ENCODE peak calls at places on chromosome 19, in six cellular contexts. One of them, this sample, is unnamed.

GRCh38 chr19:7912697-7913564 is 1.7 kb upstream of the TGFBR3L start:
- DNase-seq in PC-3: no peak
- DNase-seq in neural progenitor cell: no peak
- DNase-seq in GM23248: no peak
- DNase-seq in SK-N-SH: no peak
- DNase-seq in OCI-LY7: no peak
- DNase-seq in this sample: no peak

GRCh38 chr19:45256836-45257235 is 5.8 kb downstream of the MARK4 start:
- DNase-seq in OCI-LY7: no peak
- DNase-seq in SK-N-SH: no peak
- DNase-seq in PC-3: no peak
- DNase-seq in GM23248: no peak
- DNase-seq in neural progenitor cell: no peak
- DNase-seq in this sample: no peak

GRCh38 chr19:13640611-13641010 is 123.7 kb upstream of the MRI1 start:
- DNase-seq in PC-3: no peak
- DNase-seq in SK-N-SH: no peak
- DNase-seq in GM23248: no peak
- DNase-seq in neural progenitor cell: no peak
- DNase-seq in OCI-LY7: no peak
- DNase-seq in this sample: no peak

GRCh38 chr19:54952591-54953344 is 5.4 kb upstream of the NLRP7 start:
- DNase-seq in neural progenitor cell: peak; percentile 58
- DNase-seq in GM23248: peak; percentile 54
- DNase-seq in OCI-LY7: no peak
- DNase-seq in PC-3: peak; percentile 49
- DNase-seq in SK-N-SH: no peak
- DNase-seq in this sample: peak; percentile 15

GRCh38 chr19:41801682-41802317 is 5.4 kb downstream of the CEACAM3 start:
- DNase-seq in OCI-LY7: no peak
- DNase-seq in SK-N-SH: no peak
- DNase-seq in PC-3: peak; percentile 49
- DNase-seq in GM23248: no peak
- DNase-seq in neural progenitor cell: no peak
- DNase-seq in this sample: no peak

GRCh38 chr19:920051-920857 is 3.1 kb downstream of the KISS1R start:
- DNase-seq in GM23248: peak; percentile 55
- DNase-seq in OCI-LY7: no peak
- DNase-seq in neural progenitor cell: peak; percentile 46
- DNase-seq in SK-N-SH: no peak
- DNase-seq in PC-3: peak; percentile 38
- DNase-seq in this sample: peak; percentile 65

GRCh38 chr19:24046550-24046949 is 40.4 kb upstream of the ZNF254 start:
- DNase-seq in neural progenitor cell: no peak
- DNase-seq in OCI-LY7: no peak
- DNase-seq in SK-N-SH: no peak
- DNase-seq in PC-3: no peak
- DNase-seq in GM23248: no peak
- DNase-seq in this sample: no peak

GRCh38 chr19:604355-604754 is 14.7 kb downstream of the HCN2 start:
- DNase-seq in PC-3: no peak
- DNase-seq in SK-N-SH: peak; percentile 89
- DNase-seq in neural progenitor cell: no peak
- DNase-seq in GM23248: peak; percentile 30
- DNase-seq in OCI-LY7: peak; percentile 89
- DNase-seq in this sample: no peak

GRCh38 chr19:50173144-50173543 is 10.1 kb upstream of the IZUMO2 start:
- DNase-seq in OCI-LY7: no peak
- DNase-seq in GM23248: no peak
- DNase-seq in neural progenitor cell: no peak
- DNase-seq in SK-N-SH: no peak
- DNase-seq in PC-3: peak; percentile 40
- DNase-seq in this sample: no peak

GRCh38 chr19:18364826-18365528 is 21.0 kb upstream of the GDF15 start:
- DNase-seq in OCI-LY7: peak; percentile 26
- DNase-seq in GM23248: peak; percentile 92
- DNase-seq in neural progenitor cell: no peak
- DNase-seq in SK-N-SH: peak; percentile 86
- DNase-seq in PC-3: peak; percentile 87
- DNase-seq in this sample: peak; percentile 78
- TF ChIP-seq EZH2phosphoT487 in OCI-LY7: no peak
- TF ChIP-seq EZH2phosphoT487 in GM23248: no peak
- TF ChIP-seq EZH2phosphoT487 in neural progenitor cell: no peak
- TF ChIP-seq EZH2phosphoT487 in SK-N-SH: no peak
- TF ChIP-seq EZH2phosphoT487 in PC-3: no peak
- TF ChIP-seq EZH2phosphoT487 in this sample: no peak

DNA sequence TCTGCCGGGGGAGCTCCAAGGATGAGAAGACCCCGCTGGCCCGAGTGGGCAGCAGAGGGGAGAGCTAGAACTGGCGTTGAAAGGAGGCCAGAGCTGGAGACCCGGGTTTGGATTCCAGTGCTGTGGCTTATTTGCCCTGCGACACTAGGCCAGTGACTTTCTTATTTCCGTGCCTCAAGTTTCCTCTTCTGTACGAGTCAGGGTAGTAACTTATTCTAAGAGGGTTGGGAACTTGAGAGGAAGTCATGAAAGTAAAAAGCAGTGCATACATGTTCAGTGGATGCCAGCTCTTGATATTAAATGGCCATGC is 670 bp downstream of the FAM32A start:
- DNase-seq in neural progenitor cell: no peak
- DNase-seq in OCI-LY7: peak; percentile 70
- DNase-seq in GM23248: no peak
- DNase-seq in PC-3: peak; percentile 28
- DNase-seq in SK-N-SH: peak; percentile 75
- DNase-seq in this sample: no peak
- TF ChIP-seq EZH2phosphoT487 in neural progenitor cell: no peak
- TF ChIP-seq EZH2phosphoT487 in OCI-LY7: no peak
- TF ChIP-seq EZH2phosphoT487 in GM23248: no peak
- TF ChIP-seq EZH2phosphoT487 in PC-3: no peak
- TF ChIP-seq EZH2phosphoT487 in SK-N-SH: no peak
- TF ChIP-seq EZH2phosphoT487 in this sample: no peak

GRCh38 chr19:31528261-31528660 is 179.0 kb upstream of the TSHZ3 start:
- DNase-seq in GM23248: no peak
- DNase-seq in neural progenitor cell: no peak
- DNase-seq in SK-N-SH: no peak
- DNase-seq in OCI-LY7: no peak
- DNase-seq in PC-3: no peak
- DNase-seq in this sample: no peak
- TF ChIP-seq EZH2phosphoT487 in GM23248: no peak
- TF ChIP-seq EZH2phosphoT487 in neural progenitor cell: no peak
- TF ChIP-seq EZH2phosphoT487 in SK-N-SH: no peak
- TF ChIP-seq EZH2phosphoT487 in OCI-LY7: no peak
- TF ChIP-seq EZH2phosphoT487 in PC-3: no peak
- TF ChIP-seq EZH2phosphoT487 in this sample: no peak

GRCh38 chr19:5023128-5023571 is 54.2 kb downstream of the KDM4B start:
- DNase-seq in OCI-LY7: no peak
- DNase-seq in SK-N-SH: no peak
- DNase-seq in GM23248: peak; percentile 50
- DNase-seq in PC-3: no peak
- DNase-seq in neural progenitor cell: no peak
- DNase-seq in this sample: no peak
- TF ChIP-seq EZH2phosphoT487 in OCI-LY7: no peak
- TF ChIP-seq EZH2phosphoT487 in SK-N-SH: no peak
- TF ChIP-seq EZH2phosphoT487 in GM23248: no peak
- TF ChIP-seq EZH2phosphoT487 in PC-3: no peak
- TF ChIP-seq EZH2phosphoT487 in neural progenitor cell: no peak
- TF ChIP-seq EZH2phosphoT487 in this sample: no peak

GRCh38 chr19:4196587-4197148 is 14.2 kb downstream of the ANKRD24 start:
- DNase-seq in OCI-LY7: no peak
- DNase-seq in SK-N-SH: no peak
- DNase-seq in PC-3: no peak
- DNase-seq in GM23248: no peak
- DNase-seq in neural progenitor cell: no peak
- DNase-seq in this sample: peak; percentile 56

GRCh38 chr19:4196009-4196408 is 13.5 kb downstream of the ANKRD24 start:
- DNase-seq in SK-N-SH: no peak
- DNase-seq in GM23248: no peak
- DNase-seq in PC-3: no peak
- DNase-seq in neural progenitor cell: no peak
- DNase-seq in OCI-LY7: no peak
- DNase-seq in this sample: no peak

GRCh38 chr19:4197228-4197624 is 14.7 kb downstream of the ANKRD24 start:
- DNase-seq in PC-3: no peak
- DNase-seq in SK-N-SH: no peak
- DNase-seq in OCI-LY7: no peak
- DNase-seq in GM23248: no peak
- DNase-seq in neural progenitor cell: no peak
- DNase-seq in this sample: no peak

GRCh38 chr19:4191044-4191443 is 8.6 kb downstream of the ANKRD24 start:
- DNase-seq in PC-3: no peak
- DNase-seq in GM23248: no peak
- DNase-seq in neural progenitor cell: no peak
- DNase-seq in OCI-LY7: no peak
- DNase-seq in SK-N-SH: no peak
- DNase-seq in this sample: no peak

GRCh38 chr19:4194353-4194752 is 11.9 kb downstream of the ANKRD24 start:
- DNase-seq in neural progenitor cell: no peak
- DNase-seq in PC-3: no peak
- DNase-seq in GM23248: no peak
- DNase-seq in OCI-LY7: no peak
- DNase-seq in SK-N-SH: no peak
- DNase-seq in this sample: no peak
- TF ChIP-seq EZH2phosphoT487 in neural progenitor cell: no peak
- TF ChIP-seq EZH2phosphoT487 in PC-3: no peak
- TF ChIP-seq EZH2phosphoT487 in GM23248: no peak
- TF ChIP-seq EZH2phosphoT487 in OCI-LY7: no peak
- TF ChIP-seq EZH2phosphoT487 in SK-N-SH: no peak
- TF ChIP-seq EZH2phosphoT487 in this sample: no peak

GRCh38 chr19:33520844-33521479 is 629 bp downstream of the PEPD start:
- DNase-seq in SK-N-SH: no peak
- DNase-seq in PC-3: no peak
- DNase-seq in GM23248: no peak
- DNase-seq in neural progenitor cell: peak; percentile 16
- DNase-seq in OCI-LY7: no peak
- DNase-seq in this sample: peak; percentile 19

GRCh38 chr19:33521480-33522370 is at the start of gene PEPD:
- DNase-seq in OCI-LY7: peak; percentile 90
- DNase-seq in SK-N-SH: peak; percentile 100
- DNase-seq in GM23248: peak; percentile 96
- DNase-seq in PC-3: peak; percentile 79
- DNase-seq in neural progenitor cell: peak; percentile 97
- DNase-seq in this sample: peak; percentile 96

GRCh38 chr19:33522371-33522662 is 726 bp upstream of the PEPD start:
- DNase-seq in SK-N-SH: no peak
- DNase-seq in OCI-LY7: no peak
- DNase-seq in GM23248: no peak
- DNase-seq in PC-3: no peak
- DNase-seq in neural progenitor cell: no peak
- DNase-seq in this sample: no peak

GRCh38 chr19:33520048-33520643 is 1.4 kb downstream of the PEPD start:
- DNase-seq in SK-N-SH: no peak
- DNase-seq in PC-3: no peak
- DNase-seq in OCI-LY7: no peak
- DNase-seq in neural progenitor cell: no peak
- DNase-seq in GM23248: no peak
- DNase-seq in this sample: no peak

GRCh38 chr19:33524024-33524664 is 2.6 kb upstream of the PEPD start:
- DNase-seq in PC-3: no peak
- DNase-seq in neural progenitor cell: no peak
- DNase-seq in GM23248: peak; percentile 12
- DNase-seq in SK-N-SH: no peak
- DNase-seq in OCI-LY7: no peak
- DNase-seq in this sample: no peak
- TF ChIP-seq EZH2phosphoT487 in PC-3: no peak
- TF ChIP-seq EZH2phosphoT487 in neural progenitor cell: no peak
- TF ChIP-seq EZH2phosphoT487 in GM23248: no peak
- TF ChIP-seq EZH2phosphoT487 in SK-N-SH: no peak
- TF ChIP-seq EZH2phosphoT487 in OCI-LY7: no peak
- TF ChIP-seq EZH2phosphoT487 in this sample: no peak

GRCh38 chr19:48465215-48465614 is 4.0 kb upstream of the CYTH2 start:
- DNase-seq in neural progenitor cell: no peak
- DNase-seq in GM23248: no peak
- DNase-seq in PC-3: no peak
- DNase-seq in OCI-LY7: no peak
- DNase-seq in SK-N-SH: no peak
- DNase-seq in this sample: no peak

GRCh38 chr19:48458016-48458415 is 2.6 kb downstream of the KCNJ14 start:
- DNase-seq in GM23248: no peak
- DNase-seq in neural progenitor cell: no peak
- DNase-seq in PC-3: no peak
- DNase-seq in OCI-LY7: no peak
- DNase-seq in SK-N-SH: no peak
- DNase-seq in this sample: no peak

GRCh38 chr19:48461651-48461981 is 6.2 kb downstream of the KCNJ14 start:
- DNase-seq in OCI-LY7: no peak
- DNase-seq in PC-3: no peak
- DNase-seq in SK-N-SH: peak; percentile 23
- DNase-seq in neural progenitor cell: no peak
- DNase-seq in GM23248: no peak
- DNase-seq in this sample: no peak

GRCh38 chr19:48466571-48467325 is 2.4 kb upstream of the CYTH2 start:
- DNase-seq in neural progenitor cell: no peak
- DNase-seq in GM23248: peak; percentile 93
- DNase-seq in PC-3: peak; percentile 40
- DNase-seq in OCI-LY7: no peak
- DNase-seq in SK-N-SH: peak; percentile 19
- DNase-seq in this sample: no peak

GRCh38 chr19:48461982-48462655 is 6.7 kb downstream of the KCNJ14 start:
- DNase-seq in neural progenitor cell: peak; percentile 39
- DNase-seq in PC-3: no peak
- DNase-seq in GM23248: no peak
- DNase-seq in SK-N-SH: peak; percentile 74
- DNase-seq in OCI-LY7: peak; percentile 35
- DNase-seq in this sample: peak; percentile 94
- TF ChIP-seq EZH2phosphoT487 in neural progenitor cell: no peak
- TF ChIP-seq EZH2phosphoT487 in PC-3: no peak
- TF ChIP-seq EZH2phosphoT487 in GM23248: no peak
- TF ChIP-seq EZH2phosphoT487 in SK-N-SH: no peak
- TF ChIP-seq EZH2phosphoT487 in OCI-LY7: no peak
- TF ChIP-seq EZH2phosphoT487 in this sample: no peak

GRCh38 chr19:10946964-10947657 is 13.7 kb upstream of the SMARCA4 start:
- DNase-seq in SK-N-SH: no peak
- DNase-seq in PC-3: no peak
- DNase-seq in neural progenitor cell: no peak
- DNase-seq in GM23248: no peak
- DNase-seq in OCI-LY7: no peak
- DNase-seq in this sample: no peak

DNA sequence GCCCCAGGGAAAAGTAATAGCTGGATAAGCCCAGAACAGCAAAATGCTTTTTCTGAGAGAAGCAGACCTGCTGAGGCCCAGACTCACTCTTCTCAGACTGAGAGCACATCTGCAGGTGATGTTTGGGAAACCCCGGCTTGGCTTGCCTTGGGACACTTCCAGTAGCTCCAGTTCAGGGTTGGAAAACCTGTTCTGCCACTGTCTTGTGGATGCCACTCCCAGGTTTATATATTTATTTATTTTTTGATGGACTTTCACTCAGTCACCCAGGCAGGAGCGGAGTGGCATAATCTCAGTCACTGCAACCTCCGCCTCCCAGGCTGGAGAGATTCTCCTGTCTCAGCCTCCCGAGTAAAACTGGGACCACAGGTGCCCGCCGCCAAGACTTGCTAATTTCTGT is 8.0 kb upstream of the SMARCA4 start:
- DNase-seq in OCI-LY7: no peak
- DNase-seq in PC-3: peak; percentile 97
- DNase-seq in SK-N-SH: no peak
- DNase-seq in GM23248: no peak
- DNase-seq in neural progenitor cell: no peak
- DNase-seq in this sample: no peak
- TF ChIP-seq EZH2phosphoT487 in OCI-LY7: no peak
- TF ChIP-seq EZH2phosphoT487 in PC-3: no peak
- TF ChIP-seq EZH2phosphoT487 in SK-N-SH: no peak
- TF ChIP-seq EZH2phosphoT487 in GM23248: no peak
- TF ChIP-seq EZH2phosphoT487 in neural progenitor cell: no peak
- TF ChIP-seq EZH2phosphoT487 in this sample: no peak

This sample was measured in GM23338.